ENCODE peak calls at places on chromosomes 6 and 20, in eight cellular contexts. X, K, C, B, Z, Y, A and P are unnamed samples. For H3K27me3, the result is how much of the 10 kb centered on the place peaks cover.

GRCh38 chr6:84897874-84898635 is 133.7 kb upstream of the TBX18 start:
- DNase-seq in K (peak), C (no peak), Y (no peak), A (peak), X (no peak), B (peak), Z (no peak), P (no peak)

GRCh38 chr6:337782-338464 is 45.6 kb downstream of the DUSP22 start:
- DNase-seq in Z (no peak), X (no peak), K (no peak), Y (no peak), A (no peak), B (no peak), C (no peak), P (no peak)

GRCh38 chr6:55958790-55959189 is 83.4 kb upstream of the BMP5 start:
- DNase-seq in Z (no peak), K (no peak), C (no peak), A (no peak), X (no peak), Y (no peak), B (no peak), P (no peak)

GRCh38 chr6:39625209-39625608 is 100.0 kb downstream of the KIF6 start:
- DNase-seq in B (no peak), Z (no peak), C (no peak), X (no peak), Y (no peak), K (no peak), A (no peak), P (no peak)

GRCh38 chr6:43828711-43829110 is 58.7 kb downstream of the VEGFA start:
- DNase-seq in X (no peak), Z (peak), Y (no peak), A (no peak), C (peak), B (no peak), K (no peak), P (peak)

GRCh38 chr20:6006603-6006949 is 47.3 kb downstream of the LRRN4 start:
- DNase-seq in B (no peak), C (no peak), Y (no peak), A (no peak), Z (no peak), X (no peak), K (no peak), P (no peak)

GRCh38 chr6:148455674-148456559 is 113.3 kb downstream of the SASH1 start:
- DNase-seq in Z (no peak), K (no peak), Y (no peak), C (no peak), B (no peak), X (no peak), A (no peak), P (peak)

GRCh38 chr6:15595461-15596173 is 67.2 kb downstream of the DTNBP1 start:
- DNase-seq in X (no peak), Y (no peak), A (no peak), K (peak), Z (no peak), B (no peak), C (no peak), P (no peak)

GRCh38 chr6:134875367-134875766 is 74.5 kb downstream of the ALDH8A1 start:
- DNase-seq in B (peak), K (peak), Y (no peak), A (no peak), Z (no peak), C (no peak), X (no peak), P (no peak)

GRCh38 chr6:152609125-152609670 is 28.0 kb downstream of the SYNE1 start:
- DNase-seq in B (no peak), C (no peak), K (no peak), X (no peak), Z (no peak), A (no peak), Y (no peak), P (no peak)

GRCh38 chr6:3592371-3592941 is 135.6 kb upstream of the SLC22A23 start:
- DNase-seq in X (peak), Y (no peak), C (no peak), K (peak), Z (peak), B (peak), A (peak), P (no peak)

GRCh38 chr6:166998256-166999144 is 697 bp upstream of the CEP43 start:
- DNase-seq in C (peak), Z (no peak), X (peak), B (peak), Y (no peak), K (no peak), A (no peak), P (peak)

GRCh38 chr6:52284131-52284459 is 447 bp downstream of the MCM3 start:
- DNase-seq in A (peak), Y (no peak), C (peak), Z (no peak), K (peak), X (no peak), B (no peak), P (peak)

GRCh38 chr6:148021715-148022114 is 320.9 kb upstream of the SASH1 start:
- DNase-seq in Z (no peak), Y (no peak), A (no peak), K (no peak), B (no peak), C (peak), X (no peak), P (peak)

GRCh38 chr6:107228754-107229153 is 113.4 kb upstream of the BEND3 start:
- DNase-seq in X (no peak), A (peak), Z (no peak), K (no peak), Y (no peak), C (no peak), B (peak), P (no peak)

GRCh38 chr6:28171271-28171670 is 29.6 kb downstream of the ZKSCAN8 start:
- DNase-seq in A (no peak), B (no peak), K (no peak), C (no peak), Y (no peak), X (no peak), Z (no peak), P (peak)

GRCh38 chr6:28167926-28168325 is 26.2 kb downstream of the ZKSCAN8 start:
- DNase-seq in B (no peak), A (no peak), Z (no peak), K (no peak), X (no peak), C (no peak), Y (no peak), P (no peak)

GRCh38 chr6:28172006-28172405 is 30.3 kb downstream of the ZKSCAN8 start:
- DNase-seq in Y (no peak), Z (no peak), X (no peak), C (no peak), K (no peak), B (no peak), A (no peak), P (no peak)

GRCh38 chr6:28165566-28165965 is 23.9 kb downstream of the ZKSCAN8 start:
- DNase-seq in Y (no peak), B (no peak), Z (no peak), K (no peak), X (no peak), C (no peak), A (no peak), P (no peak)

GRCh38 chr6:28167068-28167467 is 25.4 kb downstream of the ZKSCAN8 start:
- DNase-seq in Y (no peak), B (peak), C (no peak), Z (no peak), K (peak), A (peak), X (peak), P (no peak)
- TF ChIP-seq CTCF in Y (no peak), B (no peak), C (no peak), Z (no peak), K (no peak), A (no peak), X (no peak), P (no peak)

DNA sequence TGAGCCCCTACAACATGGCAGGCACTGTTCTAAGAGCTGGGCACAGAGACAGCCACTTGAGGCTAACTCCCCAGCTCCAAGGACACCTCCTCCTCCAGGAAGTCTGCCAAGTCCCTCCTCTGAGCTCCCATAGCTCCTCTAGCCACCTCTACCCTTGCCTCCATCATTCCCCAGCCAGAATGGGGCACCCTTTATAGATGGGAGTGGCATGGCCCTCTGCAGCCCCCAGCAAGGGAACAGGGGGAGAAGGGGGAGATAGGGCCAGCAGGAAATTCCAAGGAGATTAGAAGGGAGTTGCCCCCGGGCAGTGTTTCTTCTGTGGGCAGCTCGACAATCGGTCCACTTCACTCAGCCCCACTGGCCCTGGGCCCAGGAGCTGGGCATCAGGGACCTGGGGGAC is 19.7 kb upstream of the TLDC2 start:
- DNase-seq in Z (no peak), C (no peak), A (peak), Y (no peak), K (no peak), B (no peak), X (no peak), P (peak)
- H3K9ac ChIP-seq in Z (no peak), C (no peak), A (no peak), Y (no peak), K (no peak), B (no peak), X (no peak), P (no peak)

DNA sequence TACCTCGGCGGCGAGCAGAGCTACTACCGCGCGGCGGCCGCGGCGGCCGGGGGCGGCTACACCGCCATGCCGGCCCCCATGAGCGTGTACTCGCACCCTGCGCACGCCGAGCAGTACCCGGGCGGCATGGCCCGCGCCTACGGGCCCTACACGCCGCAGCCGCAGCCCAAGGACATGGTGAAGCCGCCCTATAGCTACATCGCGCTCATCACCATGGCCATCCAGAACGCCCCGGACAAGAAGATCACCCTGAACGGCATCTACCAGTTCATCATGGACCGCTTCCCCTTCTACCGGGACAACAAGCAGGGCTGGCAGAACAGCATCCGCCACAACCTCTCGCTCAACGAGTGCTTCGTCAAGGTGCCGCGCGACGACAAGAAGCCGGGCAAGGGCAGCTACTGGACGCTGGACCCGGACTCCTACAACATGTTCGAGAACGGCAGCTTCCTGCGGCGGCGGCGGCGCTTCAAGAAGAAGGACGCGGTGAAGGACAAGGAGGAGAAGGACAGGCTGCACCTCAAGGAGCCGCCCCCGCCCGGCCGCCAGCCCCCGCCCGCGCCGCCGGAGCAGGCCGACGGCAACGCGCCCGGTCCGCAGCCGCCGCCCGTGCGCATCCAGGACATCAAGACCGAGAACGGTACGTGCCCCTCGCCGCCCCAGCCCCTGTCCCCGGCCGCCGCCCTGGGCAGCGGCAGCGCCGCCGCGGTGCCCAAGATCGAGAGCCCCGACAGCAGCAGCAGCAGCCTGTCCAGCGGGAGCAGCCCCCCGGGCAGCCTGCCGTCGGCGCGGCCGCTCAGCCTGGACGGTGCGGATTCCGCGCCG is 994 bp downstream of the FOXC1 start:
- DNase-seq in Z (no peak), C (no peak), X (no peak), K (peak), Y (no peak), B (peak), A (peak), P (peak)
- H3K27me3 ChIP-seq in Z (under half), C (half or more), X (under half), K (under half), Y (under half), B (under half), A (under half), P (half or more)

DNA sequence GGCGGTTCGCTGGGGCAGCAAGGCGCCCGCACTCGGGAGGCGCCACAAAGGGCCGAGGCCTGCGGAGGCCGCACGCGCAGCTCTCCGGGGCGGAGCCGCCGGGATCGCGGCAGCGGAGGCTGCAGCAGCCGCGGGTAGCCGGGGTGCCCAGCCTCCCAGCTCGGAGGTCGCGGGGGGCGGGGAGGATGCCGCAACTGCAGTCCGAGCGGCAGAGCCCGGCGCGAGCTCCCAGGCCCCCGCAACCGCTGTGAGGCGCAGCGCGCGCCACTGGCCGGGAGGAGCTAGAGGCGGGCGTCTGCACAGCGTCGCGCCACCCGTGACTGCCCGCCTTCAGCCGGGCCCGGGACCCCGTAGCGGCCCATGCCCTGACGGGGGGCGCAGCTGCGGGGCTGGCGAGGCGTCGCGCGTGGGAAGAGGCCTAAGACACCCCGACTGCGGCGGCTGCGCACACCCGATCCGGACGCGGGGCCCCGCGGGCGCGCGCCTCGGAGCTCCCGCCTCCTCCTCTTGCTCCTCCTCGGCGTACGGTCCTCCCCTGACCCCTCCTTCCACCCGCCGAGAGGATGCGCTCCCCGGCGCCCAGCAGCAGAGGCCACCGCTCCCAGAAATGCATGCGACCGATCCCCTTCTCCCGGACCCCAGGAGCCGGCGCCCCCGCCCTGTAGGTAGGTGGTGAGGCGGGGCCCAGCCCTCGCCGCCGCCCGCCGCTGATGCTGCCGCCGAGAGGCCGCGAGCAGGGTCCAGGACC is at the start of gene NCOA7:
- DNase-seq in B (peak), K (peak), Z (no peak), C (peak), A (peak), X (no peak), Y (no peak), P (peak)
- TF ChIP-seq CTCF in B (no peak), K (no peak), Z (no peak), C (no peak), A (no peak), X (no peak), Y (no peak), P (no peak)

DNA sequence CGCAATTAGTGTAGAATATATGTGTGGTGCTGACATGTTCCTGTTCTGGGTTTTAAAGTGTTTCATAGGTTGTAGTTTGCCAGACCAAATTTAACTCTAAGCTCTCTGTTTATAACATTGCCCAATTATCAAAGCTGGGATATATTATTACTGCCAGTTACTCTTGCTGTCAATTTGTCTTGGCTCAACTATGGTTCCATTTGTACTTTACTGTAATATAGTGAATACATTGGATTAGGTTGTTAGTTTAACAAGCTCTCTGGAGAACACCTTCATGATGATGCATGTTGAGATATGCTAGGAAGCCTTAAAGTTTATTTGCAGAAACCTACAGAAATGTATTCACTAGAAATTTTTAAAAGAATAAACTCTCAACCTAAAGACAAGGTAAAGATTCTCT is 259.6 kb downstream of the ZFAND3 start:
- DNase-seq in A (no peak), K (no peak), X (no peak), Z (no peak), Y (no peak), B (no peak), C (no peak), P (no peak)
- H3K9ac ChIP-seq in A (no peak), K (no peak), X (no peak), Z (no peak), Y (no peak), B (no peak), C (no peak), P (no peak)